ENCODE peak calls at places on chromosomes 6 and 20, in four cellular contexts. D is uterus, J is sigmoid colon, C is Panc1. H is an unnamed sample.

GRCh38 chr6:77292564-77293546 is 170.4 kb downstream of the HTR1B start:
- DNase-seq in J (no peak), C (peak), D (no peak), H (no peak)

GRCh38 chr20:23436681-23437080 is 2.8 kb upstream of the CSTL1 start:
- DNase-seq in C (no peak), J (no peak), D (no peak), H (no peak)

GRCh38 chr6:1406306-1407058 is 17.1 kb downstream of the FOXF2 start:
- DNase-seq in D (no peak), J (no peak), C (no peak), H (no peak)

GRCh38 chr6:159007510-159007909 is 7.5 kb upstream of the RSPH3 start:
- DNase-seq in C (no peak), D (no peak), J (no peak), H (no peak)

GRCh38 chr6:30767158-30767943 is 23.0 kb upstream of the IER3 start:
- DNase-seq in C (no peak), J (no peak), D (no peak), H (no peak)

GRCh38 chr20:23433628-23434027 is 5.9 kb upstream of the CSTL1 start:
- DNase-seq in C (no peak), D (no peak), J (no peak), H (no peak)

GRCh38 chr6:7664003-7664402 is 61.9 kb upstream of the BMP6 start:
- DNase-seq in D (no peak), C (no peak), J (no peak), H (no peak)

GRCh38 chr6:90083891-90084290 is 189.6 kb downstream of the GJA10 start:
- DNase-seq in C (no peak), D (no peak), J (no peak), H (no peak)

GRCh38 chr6:6503186-6503585 is 85.3 kb upstream of the LY86 start:
- DNase-seq in J (no peak), D (no peak), C (no peak), H (no peak)

GRCh38 chr20:38550274-38550673 is 30.7 kb upstream of the ADIG start:
- DNase-seq in C (no peak), J (no peak), D (no peak), H (no peak)

GRCh38 chr6:156729248-156729647 is 47.9 kb upstream of the ARID1B start:
- DNase-seq in C (no peak), J (no peak), D (no peak), H (no peak)

GRCh38 chr6:121305957-121306607 is 28.2 kb downstream of the TBC1D32 start:
- DNase-seq in J (no peak), C (peak), D (no peak), H (no peak)

GRCh38 chr6:70998148-70998547 is 41.3 kb upstream of the B3GAT2 start:
- DNase-seq in D (no peak), C (no peak), J (no peak), H (no peak)

DNA sequence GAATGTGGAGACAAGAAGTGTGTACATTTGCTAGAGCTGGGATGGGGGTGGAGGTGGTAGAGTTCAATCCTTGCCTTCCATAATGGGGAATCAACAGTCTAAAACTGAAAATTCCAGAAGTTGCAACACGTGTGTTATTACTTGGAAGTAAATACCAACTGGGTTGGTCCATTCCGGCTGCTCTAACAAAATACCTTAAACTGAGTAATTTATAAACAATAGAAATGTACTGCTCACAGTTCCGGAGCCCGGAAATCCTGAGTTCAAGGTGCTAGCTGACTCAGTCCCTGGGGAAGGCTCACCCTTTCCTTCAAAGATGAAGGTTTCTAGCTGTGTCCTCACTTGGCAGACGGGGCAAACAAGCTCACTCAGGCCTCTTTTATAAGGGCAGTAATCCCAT is 59.0 kb downstream of the RIN2 start:
- DNase-seq in J (peak), D (peak), C (no peak), H (no peak)
- H3K27ac ChIP-seq in J (no peak), D (no peak), C (peak), H (no peak)

GRCh38 chr20:47406849-47407682 is 50.6 kb upstream of the ZMYND8 start:
- DNase-seq in C (no peak), J (no peak), D (no peak), H (no peak)
- H3K4me3 ChIP-seq in C (no peak), J (no peak), D (no peak), H (no peak)

GRCh38 chr6:105374010-105374420 is 28.9 kb downstream of the PREP start:
- DNase-seq in D (no peak), J (no peak), C (no peak), H (no peak)
- TF ChIP-seq CTCF in D (no peak), J (no peak), C (no peak), H (no peak)

DNA sequence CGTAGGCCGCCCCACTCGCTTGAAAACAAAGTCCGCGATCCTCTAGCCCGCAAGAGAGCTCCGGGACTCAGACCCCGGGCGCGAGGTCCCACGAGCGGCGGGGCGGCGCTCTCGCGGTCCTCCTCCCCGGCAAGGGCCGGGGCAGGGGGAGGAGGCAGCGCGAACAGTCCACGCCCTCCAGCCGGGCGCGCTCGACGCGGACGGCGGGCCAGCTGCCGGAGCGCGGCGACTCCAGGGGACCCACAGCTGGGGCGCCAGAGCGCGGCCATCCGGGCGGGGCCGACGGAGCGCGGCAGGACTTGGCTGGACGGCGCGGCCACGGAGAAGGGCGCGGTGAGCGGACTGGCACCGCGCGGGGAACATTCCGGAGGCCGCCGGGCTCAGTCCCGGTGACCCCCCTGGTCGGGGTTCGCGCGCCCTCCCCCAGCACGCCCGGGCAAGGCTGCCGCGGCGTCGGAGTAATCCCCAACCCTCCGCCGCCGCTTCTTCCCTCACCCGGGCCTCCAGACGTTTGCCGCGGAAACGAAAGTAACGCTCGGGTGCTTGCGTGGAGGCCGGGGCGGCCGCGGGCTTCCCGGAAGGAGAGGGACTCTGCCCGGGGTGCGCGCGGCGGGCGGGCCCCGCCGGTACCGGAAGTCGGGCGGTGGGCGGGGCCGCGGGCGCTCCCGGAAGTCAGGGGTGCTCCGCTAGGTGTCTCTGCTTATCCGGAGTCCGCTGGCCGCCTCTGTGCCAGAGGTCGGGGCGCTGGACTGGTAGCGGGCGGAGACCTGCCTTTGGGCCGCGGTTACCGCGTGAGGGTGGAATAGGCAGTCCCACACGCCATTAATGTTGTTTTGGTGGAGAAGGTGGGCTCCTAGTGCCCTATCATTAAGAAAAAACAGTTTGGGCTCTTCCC is at the start of gene RIPK1:
- DNase-seq in D (peak), C (no peak), J (peak), H (peak)
- H3K27ac ChIP-seq in D (peak), C (peak), J (peak), H (peak)

GRCh38 chr6:137216106-137216505 is 3.1 kb downstream of the IFNGR1 start:
- DNase-seq in C (no peak), D (no peak), J (no peak), H (no peak)
- H3K4me3 ChIP-seq in C (no peak), D (peak), J (no peak), H (peak)

DNA sequence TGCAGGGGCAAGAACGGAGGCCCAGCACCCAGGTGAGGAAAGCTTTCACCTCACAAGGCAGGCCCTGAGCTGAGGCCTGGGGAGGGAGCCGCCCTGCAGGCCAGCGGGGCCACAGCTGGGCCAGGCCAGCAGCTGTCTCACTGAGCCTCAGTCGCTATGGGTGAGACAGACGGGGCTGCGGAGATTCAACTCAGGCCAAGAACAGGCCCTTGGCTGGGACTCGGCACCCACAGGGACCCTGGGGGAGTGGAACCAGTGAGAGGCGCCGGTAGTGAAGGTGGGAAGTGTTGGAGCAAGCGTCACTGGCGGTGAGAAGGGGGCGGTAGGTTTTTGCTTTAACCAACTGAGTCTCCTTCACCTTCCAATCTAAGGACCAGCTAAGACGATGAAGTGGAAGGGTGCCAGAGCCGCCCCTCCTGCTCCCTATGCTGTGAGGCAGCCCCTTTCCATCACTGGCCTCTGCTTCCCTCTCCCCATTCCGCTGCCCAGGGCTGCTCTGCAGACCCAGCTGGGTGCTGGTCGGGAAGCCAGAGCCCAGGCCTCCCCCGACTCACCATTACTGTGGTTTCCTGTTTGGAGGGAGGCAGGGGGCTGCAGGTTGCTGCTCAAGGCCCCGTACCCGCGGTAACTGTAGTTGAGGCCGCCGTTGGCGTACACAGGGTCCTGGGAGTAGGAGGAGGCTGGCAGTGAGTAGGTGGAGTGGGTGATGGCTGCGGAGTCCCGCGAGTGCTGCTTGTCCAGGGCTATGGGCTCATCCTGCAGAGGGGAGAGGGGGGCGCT is 93.7 kb downstream of the ASXL1 start:
- DNase-seq in D (peak), C (no peak), J (no peak), H (no peak)
- TF ChIP-seq CTCF in D (no peak), C (no peak), J (no peak), H (no peak)

GRCh38 chr20:46350986-46351267 is 42.6 kb upstream of the CDH22 start:
- DNase-seq in D (no peak), J (no peak), C (no peak), H (no peak)

GRCh38 chr20:46350201-46350985 is 42.1 kb upstream of the CDH22 start:
- DNase-seq in J (no peak), D (no peak), C (no peak), H (no peak)

GRCh38 chr20:46349742-46350056 is 41.4 kb upstream of the CDH22 start:
- DNase-seq in C (no peak), J (no peak), D (no peak), H (no peak)

GRCh38 chr20:46352370-46352938 is 44.2 kb upstream of the CDH22 start:
- DNase-seq in D (no peak), J (no peak), C (no peak), H (no peak)

DNA sequence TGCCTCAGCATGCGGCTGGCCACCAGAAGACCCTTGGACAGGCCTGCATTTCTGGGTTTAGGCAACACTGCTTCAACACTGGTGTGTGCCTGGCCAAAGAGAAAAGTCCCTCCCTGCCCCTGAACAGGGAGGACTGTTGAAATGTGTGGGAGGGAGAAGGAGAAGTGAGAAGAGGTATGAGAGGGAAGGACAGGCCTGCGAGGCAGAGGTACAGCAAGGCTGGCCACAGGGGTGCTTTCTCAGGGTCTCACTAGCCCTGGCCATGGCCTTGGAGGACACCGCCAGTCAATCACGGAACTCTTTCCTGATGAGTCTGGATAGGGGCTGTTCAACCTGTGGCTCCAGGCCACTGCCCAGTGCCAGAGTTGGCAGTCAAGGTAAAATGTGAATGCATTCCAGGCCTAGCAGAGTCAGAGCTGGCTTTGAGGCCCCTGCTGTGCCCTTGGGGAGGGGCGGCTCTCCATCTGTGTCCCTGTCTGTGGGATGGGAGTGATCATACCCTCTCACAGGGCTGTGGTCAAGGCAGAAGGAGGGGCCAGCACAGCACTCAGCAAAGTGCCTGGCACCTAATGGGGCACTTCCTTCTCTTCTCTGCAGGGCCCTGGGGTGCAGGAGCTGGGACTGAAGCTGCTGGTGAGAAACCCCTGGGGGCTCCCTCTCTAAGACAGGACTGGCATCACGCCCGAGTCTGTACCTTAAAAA is 43.2 kb upstream of the CDH22 start:
- DNase-seq in D (no peak), J (no peak), C (no peak), H (no peak)
- H3K27ac ChIP-seq in D (no peak), J (no peak), C (no peak), H (no peak)

H was measured in coronary artery.